ENCODE peak calls at places on chromosomes 1 and 21, in ten cellular contexts. One of them, this sample, is unnamed.

GRCh38 chr21:28745131-28746055 is 247.3 kb downstream of the LTN1 start:
- DNase-seq in mesenchymal stem cell: peak
- DNase-seq in HepG2: peak
- DNase-seq in A549: peak
- DNase-seq in left lung: peak
- DNase-seq in pancreas: peak
- DNase-seq in CD4-positive, CD25-positive, alpha-beta regulatory T cell: peak
- DNase-seq in ovary: peak
- DNase-seq in psoas muscle: peak
- DNase-seq in brain microvascular endothelial cell: peak
- DNase-seq in this sample: peak

GRCh38 chr1:204923209-204923608 is 52.5 kb downstream of the NFASC start:
- DNase-seq in ovary: no peak
- DNase-seq in CD4-positive, CD25-positive, alpha-beta regulatory T cell: no peak
- DNase-seq in left lung: no peak
- DNase-seq in psoas muscle: no peak
- DNase-seq in HepG2: no peak
- DNase-seq in A549: no peak
- DNase-seq in brain microvascular endothelial cell: no peak
- DNase-seq in mesenchymal stem cell: no peak
- DNase-seq in pancreas: no peak
- DNase-seq in this sample: no peak

GRCh38 chr1:63718464-63719075 is 55.2 kb upstream of the ROR1 start:
- DNase-seq in left lung: no peak
- DNase-seq in mesenchymal stem cell: no peak
- DNase-seq in pancreas: no peak
- DNase-seq in HepG2: no peak
- DNase-seq in brain microvascular endothelial cell: no peak
- DNase-seq in A549: no peak
- DNase-seq in CD4-positive, CD25-positive, alpha-beta regulatory T cell: no peak
- DNase-seq in psoas muscle: no peak
- DNase-seq in ovary: no peak
- DNase-seq in this sample: no peak

GRCh38 chr1:85611856-85612255 is 31.3 kb downstream of the CCN1 start:
- DNase-seq in CD4-positive, CD25-positive, alpha-beta regulatory T cell: no peak
- DNase-seq in HepG2: peak
- DNase-seq in left lung: peak
- DNase-seq in A549: peak
- DNase-seq in ovary: peak
- DNase-seq in mesenchymal stem cell: peak
- DNase-seq in psoas muscle: peak
- DNase-seq in pancreas: peak
- DNase-seq in brain microvascular endothelial cell: peak
- DNase-seq in this sample: no peak

GRCh38 chr1:38502772-38503171 is 356.8 kb downstream of the RRAGC start:
- DNase-seq in mesenchymal stem cell: no peak
- DNase-seq in pancreas: no peak
- DNase-seq in left lung: no peak
- DNase-seq in brain microvascular endothelial cell: no peak
- DNase-seq in CD4-positive, CD25-positive, alpha-beta regulatory T cell: no peak
- DNase-seq in HepG2: no peak
- DNase-seq in psoas muscle: no peak
- DNase-seq in A549: no peak
- DNase-seq in ovary: no peak
- DNase-seq in this sample: no peak

GRCh38 chr1:24992761-24993211 is 62.7 kb upstream of the RUNX3 start:
- DNase-seq in A549: no peak
- DNase-seq in HepG2: no peak
- DNase-seq in psoas muscle: peak
- DNase-seq in ovary: no peak
- DNase-seq in brain microvascular endothelial cell: no peak
- DNase-seq in pancreas: no peak
- DNase-seq in left lung: no peak
- DNase-seq in mesenchymal stem cell: no peak
- DNase-seq in CD4-positive, CD25-positive, alpha-beta regulatory T cell: no peak
- DNase-seq in this sample: peak

GRCh38 chr1:206467915-206468314 is 2.4 kb upstream of the IKBKE start:
- DNase-seq in psoas muscle: peak
- DNase-seq in HepG2: no peak
- DNase-seq in A549: no peak
- DNase-seq in brain microvascular endothelial cell: peak
- DNase-seq in pancreas: no peak
- DNase-seq in CD4-positive, CD25-positive, alpha-beta regulatory T cell: no peak
- DNase-seq in ovary: no peak
- DNase-seq in mesenchymal stem cell: peak
- DNase-seq in left lung: peak
- DNase-seq in this sample: no peak

GRCh38 chr1:234929369-234929768 is 199.3 kb downstream of the TOMM20 start:
- DNase-seq in left lung: no peak
- DNase-seq in mesenchymal stem cell: no peak
- DNase-seq in pancreas: no peak
- DNase-seq in psoas muscle: no peak
- DNase-seq in A549: no peak
- DNase-seq in ovary: no peak
- DNase-seq in HepG2: no peak
- DNase-seq in CD4-positive, CD25-positive, alpha-beta regulatory T cell: no peak
- DNase-seq in brain microvascular endothelial cell: no peak
- DNase-seq in this sample: no peak

GRCh38 chr1:6581561-6582305 is 1.9 kb downstream of the ZBTB48 start:
- DNase-seq in mesenchymal stem cell: no peak
- DNase-seq in ovary: no peak
- DNase-seq in pancreas: no peak
- DNase-seq in brain microvascular endothelial cell: no peak
- DNase-seq in A549: no peak
- DNase-seq in psoas muscle: no peak
- DNase-seq in HepG2: no peak
- DNase-seq in left lung: peak
- DNase-seq in CD4-positive, CD25-positive, alpha-beta regulatory T cell: no peak
- DNase-seq in this sample: no peak

GRCh38 chr1:61481313-61481712 is 243.6 kb downstream of the TM2D1 start:
- DNase-seq in CD4-positive, CD25-positive, alpha-beta regulatory T cell: no peak
- DNase-seq in HepG2: no peak
- DNase-seq in psoas muscle: no peak
- DNase-seq in ovary: no peak
- DNase-seq in brain microvascular endothelial cell: no peak
- DNase-seq in left lung: no peak
- DNase-seq in mesenchymal stem cell: no peak
- DNase-seq in pancreas: no peak
- DNase-seq in A549: peak
- DNase-seq in this sample: no peak

GRCh38 chr1:181159451-181160151 is 71.1 kb downstream of the IER5 start:
- DNase-seq in mesenchymal stem cell: no peak
- DNase-seq in CD4-positive, CD25-positive, alpha-beta regulatory T cell: peak
- DNase-seq in psoas muscle: no peak
- DNase-seq in ovary: no peak
- DNase-seq in A549: no peak
- DNase-seq in pancreas: no peak
- DNase-seq in left lung: no peak
- DNase-seq in HepG2: no peak
- DNase-seq in brain microvascular endothelial cell: peak
- DNase-seq in this sample: peak

GRCh38 chr1:1228596-1229321 is 3.0 kb downstream of the SDF4 start:
- DNase-seq in brain microvascular endothelial cell: no peak
- DNase-seq in pancreas: no peak
- DNase-seq in A549: no peak
- DNase-seq in ovary: no peak
- DNase-seq in mesenchymal stem cell: no peak
- DNase-seq in HepG2: no peak
- DNase-seq in CD4-positive, CD25-positive, alpha-beta regulatory T cell: no peak
- DNase-seq in left lung: no peak
- DNase-seq in psoas muscle: no peak
- DNase-seq in this sample: no peak

GRCh38 chr1:1229770-1230169 is 2.0 kb downstream of the SDF4 start:
- DNase-seq in A549: no peak
- DNase-seq in psoas muscle: no peak
- DNase-seq in ovary: no peak
- DNase-seq in pancreas: no peak
- DNase-seq in CD4-positive, CD25-positive, alpha-beta regulatory T cell: no peak
- DNase-seq in left lung: no peak
- DNase-seq in HepG2: no peak
- DNase-seq in brain microvascular endothelial cell: no peak
- DNase-seq in mesenchymal stem cell: no peak
- DNase-seq in this sample: no peak

GRCh38 chr1:1231400-1232223 is at the start of gene SDF4:
- DNase-seq in ovary: peak
- DNase-seq in left lung: peak
- DNase-seq in CD4-positive, CD25-positive, alpha-beta regulatory T cell: peak
- DNase-seq in brain microvascular endothelial cell: peak
- DNase-seq in pancreas: peak
- DNase-seq in mesenchymal stem cell: peak
- DNase-seq in HepG2: peak
- DNase-seq in A549: peak
- DNase-seq in psoas muscle: peak
- DNase-seq in this sample: peak

GRCh38 chr1:1232224-1232800 is at the start of gene B3GALT6:
- DNase-seq in pancreas: peak
- DNase-seq in brain microvascular endothelial cell: no peak
- DNase-seq in CD4-positive, CD25-positive, alpha-beta regulatory T cell: no peak
- DNase-seq in psoas muscle: no peak
- DNase-seq in ovary: no peak
- DNase-seq in mesenchymal stem cell: no peak
- DNase-seq in left lung: no peak
- DNase-seq in A549: no peak
- DNase-seq in HepG2: no peak
- DNase-seq in this sample: no peak

GRCh38 chr1:1230656-1231399 is 973 bp downstream of the SDF4 start:
- DNase-seq in pancreas: no peak
- DNase-seq in left lung: no peak
- DNase-seq in CD4-positive, CD25-positive, alpha-beta regulatory T cell: no peak
- DNase-seq in A549: peak
- DNase-seq in psoas muscle: no peak
- DNase-seq in brain microvascular endothelial cell: peak
- DNase-seq in mesenchymal stem cell: peak
- DNase-seq in ovary: no peak
- DNase-seq in HepG2: peak
- DNase-seq in this sample: no peak
- H3K4me3 ChIP-seq in pancreas: peak
- H3K4me3 ChIP-seq in left lung: peak
- H3K4me3 ChIP-seq in CD4-positive, CD25-positive, alpha-beta regulatory T cell: peak
- H3K4me3 ChIP-seq in A549: peak
- H3K4me3 ChIP-seq in psoas muscle: peak
- H3K4me3 ChIP-seq in brain microvascular endothelial cell: peak
- H3K4me3 ChIP-seq in mesenchymal stem cell: peak
- H3K4me3 ChIP-seq in ovary: peak
- H3K4me3 ChIP-seq in HepG2: peak
- H3K4me3 ChIP-seq in this sample: peak

GRCh38 chr1:19366599-19367315 is 54.6 kb downstream of the SLC66A1 start:
- DNase-seq in brain microvascular endothelial cell: no peak
- DNase-seq in left lung: no peak
- DNase-seq in psoas muscle: no peak
- DNase-seq in mesenchymal stem cell: no peak
- DNase-seq in A549: no peak
- DNase-seq in CD4-positive, CD25-positive, alpha-beta regulatory T cell: no peak
- DNase-seq in HepG2: no peak
- DNase-seq in ovary: no peak
- DNase-seq in pancreas: no peak
- DNase-seq in this sample: no peak
- H3K4me3 ChIP-seq in brain microvascular endothelial cell: no peak
- H3K4me3 ChIP-seq in left lung: no peak
- H3K4me3 ChIP-seq in psoas muscle: no peak
- H3K4me3 ChIP-seq in mesenchymal stem cell: no peak
- H3K4me3 ChIP-seq in A549: no peak
- H3K4me3 ChIP-seq in CD4-positive, CD25-positive, alpha-beta regulatory T cell: no peak
- H3K4me3 ChIP-seq in HepG2: no peak
- H3K4me3 ChIP-seq in ovary: no peak
- H3K4me3 ChIP-seq in pancreas: no peak
- H3K4me3 ChIP-seq in this sample: no peak

GRCh38 chr1:37478890-37479254 is 4.5 kb downstream of the ZC3H12A start:
- DNase-seq in left lung: no peak
- DNase-seq in CD4-positive, CD25-positive, alpha-beta regulatory T cell: no peak
- DNase-seq in brain microvascular endothelial cell: no peak
- DNase-seq in HepG2: peak
- DNase-seq in pancreas: no peak
- DNase-seq in A549: peak
- DNase-seq in ovary: no peak
- DNase-seq in psoas muscle: no peak
- DNase-seq in mesenchymal stem cell: peak
- DNase-seq in this sample: peak
- H3K4me3 ChIP-seq in left lung: peak
- H3K4me3 ChIP-seq in CD4-positive, CD25-positive, alpha-beta regulatory T cell: peak
- H3K4me3 ChIP-seq in brain microvascular endothelial cell: peak
- H3K4me3 ChIP-seq in HepG2: peak
- H3K4me3 ChIP-seq in pancreas: peak
- H3K4me3 ChIP-seq in A549: peak
- H3K4me3 ChIP-seq in ovary: peak
- H3K4me3 ChIP-seq in psoas muscle: peak
- H3K4me3 ChIP-seq in mesenchymal stem cell: no peak
- H3K4me3 ChIP-seq in this sample: peak

GRCh38 chr1:111517464-111518225 is 14.2 kb upstream of the ADORA3 start:
- DNase-seq in mesenchymal stem cell: no peak
- DNase-seq in ovary: no peak
- DNase-seq in brain microvascular endothelial cell: no peak
- DNase-seq in HepG2: no peak
- DNase-seq in pancreas: no peak
- DNase-seq in psoas muscle: no peak
- DNase-seq in left lung: no peak
- DNase-seq in CD4-positive, CD25-positive, alpha-beta regulatory T cell: no peak
- DNase-seq in A549: no peak
- DNase-seq in this sample: peak

GRCh38 chr1:111513410-111514020 is 10.1 kb upstream of the ADORA3 start:
- DNase-seq in brain microvascular endothelial cell: no peak
- DNase-seq in left lung: no peak
- DNase-seq in A549: no peak
- DNase-seq in ovary: no peak
- DNase-seq in HepG2: peak
- DNase-seq in psoas muscle: no peak
- DNase-seq in mesenchymal stem cell: no peak
- DNase-seq in pancreas: no peak
- DNase-seq in CD4-positive, CD25-positive, alpha-beta regulatory T cell: no peak
- DNase-seq in this sample: no peak

GRCh38 chr1:111512132-111512874 is 8.9 kb upstream of the ADORA3 start:
- DNase-seq in pancreas: no peak
- DNase-seq in CD4-positive, CD25-positive, alpha-beta regulatory T cell: no peak
- DNase-seq in brain microvascular endothelial cell: no peak
- DNase-seq in psoas muscle: no peak
- DNase-seq in HepG2: no peak
- DNase-seq in ovary: no peak
- DNase-seq in A549: no peak
- DNase-seq in left lung: no peak
- DNase-seq in mesenchymal stem cell: no peak
- DNase-seq in this sample: no peak

GRCh38 chr1:111515291-111516007 is 12.0 kb upstream of the ADORA3 start:
- DNase-seq in CD4-positive, CD25-positive, alpha-beta regulatory T cell: no peak
- DNase-seq in HepG2: no peak
- DNase-seq in ovary: peak
- DNase-seq in pancreas: no peak
- DNase-seq in psoas muscle: peak
- DNase-seq in left lung: peak
- DNase-seq in A549: no peak
- DNase-seq in brain microvascular endothelial cell: peak
- DNase-seq in mesenchymal stem cell: no peak
- DNase-seq in this sample: no peak

DNA sequence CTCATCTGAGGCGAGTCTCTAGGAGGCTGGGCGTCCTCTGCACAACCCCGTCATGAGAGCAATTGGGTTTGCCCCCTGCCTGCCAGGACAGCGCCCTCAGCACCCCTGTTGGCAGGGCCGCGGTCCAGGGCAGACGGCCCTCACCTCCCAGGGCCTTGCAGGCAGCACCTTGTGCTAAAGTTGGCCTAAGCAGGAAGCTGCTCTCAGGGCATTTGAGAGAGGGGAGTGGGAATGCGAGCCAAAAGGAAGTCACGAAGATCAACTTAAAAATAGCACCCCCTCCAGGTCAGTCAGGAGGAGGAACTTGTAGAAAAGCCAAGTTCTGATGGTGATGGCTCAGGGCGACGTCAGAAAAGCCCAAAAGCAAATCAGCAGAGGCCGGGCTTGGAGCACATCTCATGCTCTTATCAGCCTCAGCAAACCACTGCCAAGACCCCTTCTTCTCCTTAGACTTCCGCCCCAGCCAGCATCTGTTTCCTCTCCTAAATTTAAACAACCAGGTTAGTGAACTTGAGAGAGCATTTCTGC is 12.6 kb upstream of the ADORA3 start:
- DNase-seq in pancreas: no peak
- DNase-seq in HepG2: no peak
- DNase-seq in mesenchymal stem cell: no peak
- DNase-seq in brain microvascular endothelial cell: peak
- DNase-seq in CD4-positive, CD25-positive, alpha-beta regulatory T cell: no peak
- DNase-seq in psoas muscle: peak
- DNase-seq in A549: no peak
- DNase-seq in left lung: no peak
- DNase-seq in ovary: peak
- DNase-seq in this sample: no peak
- H3K4me3 ChIP-seq in pancreas: peak
- H3K4me3 ChIP-seq in HepG2: no peak
- H3K4me3 ChIP-seq in mesenchymal stem cell: no peak
- H3K4me3 ChIP-seq in brain microvascular endothelial cell: peak
- H3K4me3 ChIP-seq in CD4-positive, CD25-positive, alpha-beta regulatory T cell: peak
- H3K4me3 ChIP-seq in psoas muscle: peak
- H3K4me3 ChIP-seq in A549: no peak
- H3K4me3 ChIP-seq in left lung: peak
- H3K4me3 ChIP-seq in ovary: peak
- H3K4me3 ChIP-seq in this sample: peak